ENCODE peak calls at places on chromosomes 12 and 14, in five cellular contexts. H is transverse colon, U is skeletal muscle cell, Q is A549, P is hepatocyte. W is an unnamed sample.

GRCh38 chr14:29799718-29800117 is 127.9 kb downstream of the PRKD1 start:
- DNase-seq in H (no peak), U (no peak), Q (no peak), P (no peak), W (no peak)

GRCh38 chr14:30935445-30935844 is 61.1 kb downstream of the COCH start:
- DNase-seq in H (no peak), U (no peak), Q (no peak), P (no peak), W (no peak)

GRCh38 chr14:50452979-50453705 is 56.5 kb upstream of the CDKL1 start:
- DNase-seq in H (no peak), U (peak; percentile 39), Q (no peak), P (peak; percentile 8), W (no peak)

GRCh38 chr12:10191865-10192264 is 13.0 kb downstream of the TMEM52B start:
- DNase-seq in H (no peak), U (no peak), Q (no peak), P (no peak), W (no peak)

GRCh38 chr12:101713930-101714329 is 16.5 kb downstream of the CHPT1 start:
- DNase-seq in H (no peak), U (no peak), Q (no peak), P (no peak), W (no peak)

GRCh38 chr12:131611416-131612091 is 99.3 kb upstream of the SFSWAP start:
- DNase-seq in H (no peak), U (no peak), Q (no peak), P (no peak), W (no peak)

GRCh38 chr12:12467701-12468218 is 94.9 kb downstream of the DUSP16 start:
- DNase-seq in H (peak; percentile 30), U (no peak), Q (no peak), P (no peak), W (no peak)

GRCh38 chr14:49972199-49972671 is 79.4 kb downstream of the ARF6 start:
- DNase-seq in H (peak; percentile 67), U (peak; percentile 26), Q (no peak), P (no peak), W (no peak)

GRCh38 chr12:119006749-119007148 is 25.4 kb downstream of the SRRM4 start:
- DNase-seq in H (no peak), U (no peak), Q (no peak), P (peak; percentile 6), W (no peak)

GRCh38 chr12:77953515-77953914 is 122.8 kb downstream of the NAV3 start:
- DNase-seq in H (no peak), U (no peak), Q (no peak), P (no peak), W (no peak)

GRCh38 chr14:69376439-69376838 is 21.7 kb downstream of the ERH start:
- DNase-seq in H (no peak), U (peak; percentile 77), Q (no peak), P (no peak), W (no peak)

GRCh38 chr12:120263725-120264040 is 1.8 kb downstream of the PXN start:
- DNase-seq in H (no peak), U (no peak), Q (no peak), P (no peak), W (no peak)

GRCh38 chr12:120260607-120261006 is 4.9 kb downstream of the PXN start:
- DNase-seq in H (no peak), U (no peak), Q (no peak), P (no peak), W (no peak)

GRCh38 chr12:120262852-120263724 is 2.4 kb downstream of the PXN start:
- DNase-seq in H (no peak), U (peak; percentile 27), Q (no peak), P (no peak), W (no peak)

GRCh38 chr12:120264086-120264485 is 1.4 kb downstream of the PXN start:
- DNase-seq in H (no peak), U (no peak), Q (no peak), P (no peak), W (no peak)

GRCh38 chr12:120261951-120262851 is 3.3 kb downstream of the PXN start:
- DNase-seq in H (peak; percentile 46), U (no peak), Q (peak; percentile 62), P (no peak), W (no peak)
- H3K4me3 ChIP-seq in H (peak overlapping the region; percentile 99), U (peak overlapping the region; percentile 87), Q (peak overlapping the region; percentile 99), P (no peak overlapping the region), W (no peak overlapping the region)

DNA sequence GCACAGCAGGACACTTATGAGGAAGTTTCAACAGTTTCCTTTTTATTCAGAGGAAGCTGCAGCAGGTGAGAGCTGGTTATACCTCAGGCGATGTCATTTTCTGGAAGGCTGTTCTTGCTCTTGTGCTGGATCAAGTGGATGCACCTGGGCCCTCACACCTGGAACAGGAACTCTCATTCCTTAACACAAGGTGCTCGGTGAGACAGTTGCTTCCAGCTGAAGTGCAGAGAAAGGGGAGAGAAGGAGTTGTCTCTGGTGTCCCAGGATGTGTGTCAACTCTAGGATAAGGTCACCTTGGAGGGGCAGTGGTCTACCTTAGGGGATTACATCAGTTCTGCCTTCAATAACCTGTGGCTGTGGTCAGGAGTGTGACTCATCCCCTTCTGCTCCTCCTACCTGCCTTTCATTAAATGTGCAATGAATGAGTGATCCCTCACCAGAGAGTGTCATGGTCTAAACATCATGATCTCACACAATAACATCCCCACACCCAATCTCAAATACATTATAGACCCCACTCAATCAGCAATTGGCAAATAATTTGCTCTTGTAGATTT is 463.4 kb downstream of the TMEM121 start:
- DNase-seq in H (no peak), U (no peak), Q (no peak), P (no peak), W (no peak)
- H3K4me3 ChIP-seq in H (no peak overlapping the region), U (no peak overlapping the region), Q (no peak overlapping the region), P (no peak overlapping the region), W (no peak overlapping the region)

GRCh38 chr12:31903025-31903424 is 56.2 kb upstream of the RESF1 start:
- DNase-seq in H (no peak), U (no peak), Q (no peak), P (no peak), W (no peak)

DNA sequence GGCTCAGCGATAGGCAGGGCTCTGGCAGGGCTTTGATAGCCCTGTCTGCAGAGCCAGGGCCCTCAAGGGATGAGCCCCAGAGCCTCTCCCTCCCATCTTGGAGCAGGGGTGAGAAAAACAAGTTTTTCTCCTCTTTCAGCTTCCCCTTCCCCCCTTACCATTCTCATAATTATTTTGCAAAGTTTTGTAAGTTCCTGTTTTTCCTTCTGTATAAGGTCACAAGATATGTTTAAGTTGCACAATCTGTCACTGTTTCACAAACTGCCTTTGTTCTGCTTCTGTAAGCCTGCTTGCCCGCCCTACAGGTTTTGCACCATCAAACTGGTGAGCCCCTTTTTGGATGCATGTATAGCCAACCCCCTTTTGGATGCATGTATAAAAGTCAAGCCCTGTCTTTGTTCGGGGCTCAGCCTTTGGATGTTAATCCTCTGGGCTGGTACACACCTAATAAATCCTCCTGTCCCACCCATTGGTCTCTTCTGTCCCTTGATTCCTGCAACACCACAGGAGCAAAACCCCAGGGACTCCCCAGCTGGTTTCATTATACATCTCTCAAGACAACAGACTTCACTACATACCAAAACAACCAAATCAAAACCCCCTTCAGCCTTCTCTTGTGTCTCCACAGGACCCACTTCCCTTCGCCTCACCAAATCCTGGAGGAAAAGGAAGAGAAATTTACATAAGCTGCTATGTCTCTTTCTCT is 52.5 kb upstream of the RESF1 start:
- DNase-seq in H (no peak), U (no peak), Q (no peak), P (no peak), W (no peak)
- H3K4me3 ChIP-seq in H (no peak overlapping the region), U (no peak overlapping the region), Q (no peak overlapping the region), P (no peak overlapping the region), W (no peak overlapping the region)

GRCh38 chr12:124876171-124876570 is 12.5 kb upstream of the SCARB1 start:
- DNase-seq in H (no peak), U (no peak), Q (no peak), P (no peak), W (no peak)
- H3K4me3 ChIP-seq in H (no peak overlapping the region), U (no peak overlapping the region), Q (no peak overlapping the region), P (no peak overlapping the region), W (no peak overlapping the region)

GRCh38 chr12:94172031-94172430 is 23.7 kb downstream of the PLXNC1 start:
- DNase-seq in H (peak; percentile 24), U (peak; percentile 68), Q (no peak), P (no peak), W (no peak)

GRCh38 chr12:94172973-94173372 is 24.6 kb downstream of the PLXNC1 start:
- DNase-seq in H (peak; percentile 31), U (peak; percentile 98), Q (no peak), P (peak; percentile 85), W (no peak)

GRCh38 chr12:94173660-94174265 is 25.4 kb downstream of the PLXNC1 start:
- DNase-seq in H (peak; percentile 31), U (no peak), Q (no peak), P (no peak), W (no peak)

GRCh38 chr12:94175763-94176660 is 27.6 kb downstream of the PLXNC1 start:
- DNase-seq in H (no peak), U (peak; percentile 42), Q (no peak), P (no peak), W (no peak)

GRCh38 chr12:94174576-94174975 is 26.2 kb downstream of the PLXNC1 start:
- DNase-seq in H (peak; percentile 63), U (no peak), Q (no peak), P (no peak), W (no peak)
- H3K4me3 ChIP-seq in H (no peak overlapping the region), U (no peak overlapping the region), Q (no peak overlapping the region), P (no peak overlapping the region), W (no peak overlapping the region)

W was measured in HAP-1.